ENCODE peak calls at places on chromosomes 7 and 10, in five cellular contexts. Q, G, W, S and O are unnamed samples.
A peak's percentile ranks its signal among the peaks of the same experiment; 100 is the strongest.

GRCh38 chr7:1531263-1531978 is 919 bp downstream of the MAFK start:
- DNase-seq in Q (no peak), G (peak; percentile 59), W (peak; percentile 61), S (no peak), O (no peak)

GRCh38 chr10:24866615-24867583 is 85.5 kb downstream of the PRTFDC1 start:
- DNase-seq in Q (no peak), G (peak; percentile 23), W (peak; percentile 58), S (peak; percentile 77), O (no peak)

GRCh38 chr7:80428161-80429054 is 83.5 kb downstream of the GNAT3 start:
- DNase-seq in Q (peak; percentile 54), G (peak; percentile 33), W (peak; percentile 79), S (peak; percentile 3), O (no peak)

GRCh38 chr7:44881610-44882009 is 3.7 kb downstream of the PURB start:
- DNase-seq in Q (no peak), G (no peak), W (no peak), S (no peak), O (no peak)

GRCh38 chr7:97732567-97733275 is 835 bp downstream of the TAC1 start:
- DNase-seq in Q (no peak), G (no peak), W (no peak), S (no peak), O (no peak)

GRCh38 chr10:30467939-30468338 is 34.0 kb downstream of the MAP3K8 start:
- DNase-seq in Q (no peak), G (no peak), W (no peak), S (no peak), O (no peak)

GRCh38 chr10:122331615-122332446 is 42.7 kb upstream of the PLEKHA1 start:
- DNase-seq in Q (no peak), G (no peak), W (peak; percentile 68), S (no peak), O (no peak)

GRCh38 chr10:117673611-117674010 is 131.1 kb downstream of the EMX2 start:
- DNase-seq in Q (no peak), G (no peak), W (no peak), S (no peak), O (no peak)

GRCh38 chr10:24814568-24815313 is 91.1 kb upstream of the ARHGAP21 start:
- DNase-seq in Q (peak; percentile 54), G (no peak), W (peak; percentile 63), S (peak; percentile 15), O (no peak)

GRCh38 chr7:140557809-140558518 is 78.7 kb upstream of the MKRN1 start:
- DNase-seq in Q (no peak), G (no peak), W (no peak), S (no peak), O (no peak)

GRCh38 chr10:132893090-132893489 is 49.3 kb downstream of the CFAP46 start:
- DNase-seq in Q (no peak), G (peak; percentile 2), W (no peak), S (no peak), O (no peak)

GRCh38 chr10:132544744-132545658 is 7.4 kb downstream of the INPP5A start:
- DNase-seq in Q (no peak), G (peak; percentile 6), W (no peak), S (peak; percentile 40), O (no peak)

GRCh38 chr10:127162841-127163240 is 33.5 kb downstream of the INSYN2A start:
- DNase-seq in Q (no peak), G (no peak), W (no peak), S (no peak), O (no peak)

GRCh38 chr10:91813251-91813650 is 15.0 kb downstream of the TNKS2 start:
- DNase-seq in Q (no peak), G (no peak), W (no peak), S (no peak), O (no peak)

GRCh38 chr10:74871595-74872382 is 45.4 kb downstream of the KAT6B start:
- DNase-seq in Q (no peak), G (no peak), W (no peak), S (no peak), O (no peak)

GRCh38 chr7:129969881-129970446 is 17.2 kb upstream of the UBE2H start:
- DNase-seq in Q (peak; percentile 41), G (no peak), W (peak; percentile 88), S (peak; percentile 53), O (peak; percentile 10)

GRCh38 chr10:60414111-60414510 is 24.4 kb upstream of the ANK3 start:
- DNase-seq in Q (no peak), G (no peak), W (no peak), S (no peak), O (no peak)

GRCh38 chr7:31061185-31061584 is 9.1 kb downstream of the ADCYAP1R1 start:
- DNase-seq in Q (no peak), G (no peak), W (peak; percentile 9), S (peak; percentile 11), O (no peak)

GRCh38 chr10:8050561-8051108 is 3.9 kb upstream of the GATA3 start:
- DNase-seq in Q (no peak), G (peak; percentile 56), W (peak; percentile 78), S (no peak), O (no peak)

GRCh38 chr7:139737221-139738100 is 40.3 kb downstream of the HIPK2 start:
- DNase-seq in Q (no peak), G (no peak), W (no peak), S (no peak), O (no peak)

GRCh38 chr7:134444198-134444960 is 14.5 kb downstream of the AKR1B1 start:
- DNase-seq in Q (no peak), G (no peak), W (no peak), S (no peak), O (no peak)

GRCh38 chr7:116025098-116025809 is 5.3 kb downstream of the TFEC start:
- DNase-seq in Q (no peak), G (no peak), W (no peak), S (no peak), O (no peak)

GRCh38 chr10:72353963-72354355 is 760 bp downstream of the DNAJB12 start:
- DNase-seq in Q (no peak), G (peak; percentile 28), W (no peak), S (peak; percentile 57), O (no peak)

GRCh38 chr7:93228302-93228701 is 2.0 kb upstream of the HEPACAM2 start:
- DNase-seq in Q (peak; percentile 50), G (no peak), W (peak; percentile 65), S (peak; percentile 75), O (no peak)

GRCh38 chr10:36048236-36048635 is 406.1 kb upstream of the FZD8 start:
- DNase-seq in Q (no peak), G (no peak), W (no peak), S (no peak), O (no peak)

GRCh38 chr10:131514454-131514853 is 202.9 kb upstream of the TCERG1L start:
- DNase-seq in Q (no peak), G (no peak), W (no peak), S (peak; percentile 9), O (no peak)

DNA sequence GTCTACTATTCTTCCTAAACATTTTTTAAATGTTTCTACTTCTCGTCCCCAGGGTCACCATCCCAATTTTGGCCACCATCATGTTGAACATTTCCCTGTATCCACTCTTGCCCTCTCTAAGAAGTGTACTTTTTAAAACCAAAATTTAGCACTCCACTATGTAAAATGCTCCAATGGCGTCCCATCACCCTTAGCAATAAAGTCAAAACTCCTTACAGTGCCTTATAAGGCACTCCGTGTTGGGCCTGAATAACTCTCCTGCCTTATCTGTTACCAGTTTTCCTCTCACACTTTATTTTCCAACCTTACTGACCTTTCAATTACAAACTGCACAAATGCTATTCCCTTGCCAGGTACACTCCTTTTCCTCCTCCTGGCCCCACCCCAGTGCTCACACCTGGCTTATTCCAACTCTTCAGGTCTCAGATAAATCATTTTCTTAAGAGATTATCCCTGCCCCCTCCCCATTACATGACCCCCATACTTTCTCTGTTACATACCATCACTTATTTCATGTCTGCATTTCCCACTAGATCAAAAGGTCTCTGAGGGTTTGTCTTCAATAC is 1.3 kb downstream of the TMEM168 start:
- DNase-seq in Q (no peak), G (no peak), W (no peak), S (peak; percentile 33), O (no peak)
- H3K27ac ChIP-seq in Q (peak overlapping the region; percentile 81), G (no peak overlapping the region), W (peak overlapping the region; percentile 96), S (peak overlapping the region; percentile 94), O (peak overlapping the region; percentile 96)

GRCh38 chr10:79067241-79068202 is 1.2 kb upstream of the ZMIZ1 start:
- DNase-seq in Q (peak; percentile 73), G (peak; percentile 87), W (peak; percentile 85), S (peak; percentile 96), O (peak; percentile 33)

GRCh38 chr10:79065853-79066252 is 2.9 kb upstream of the ZMIZ1 start:
- DNase-seq in Q (no peak), G (no peak), W (no peak), S (no peak), O (no peak)

GRCh38 chr10:79065091-79065551 is 3.6 kb upstream of the ZMIZ1 start:
- DNase-seq in Q (no peak), G (peak; percentile 3), W (no peak), S (no peak), O (no peak)

GRCh38 chr10:79068203-79068561 is 584 bp upstream of the ZMIZ1 start:
- DNase-seq in Q (no peak), G (no peak), W (no peak), S (peak; percentile 58), O (no peak)

GRCh38 chr10:79066460-79067240 is 2.1 kb upstream of the ZMIZ1 start:
- DNase-seq in Q (no peak), G (no peak), W (peak; percentile 76), S (peak; percentile 77), O (no peak)
- TF ChIP-seq CTCF in Q (peak; percentile 44), G (peak; percentile 6), W (peak; percentile 44), S (peak; percentile 88), O (no peak)

GRCh38 chr10:86953747-86954680 is 3.4 kb downstream of the MMRN2 start:
- DNase-seq in Q (no peak), G (peak; percentile 25), W (no peak), S (peak; percentile 93), O (no peak)

GRCh38 chr10:86954681-86955500 is 2.5 kb downstream of the MMRN2 start:
- DNase-seq in Q (no peak), G (no peak), W (no peak), S (no peak), O (no peak)

GRCh38 chr10:86956195-86956840 is 1.1 kb downstream of the MMRN2 start:
- DNase-seq in Q (no peak), G (no peak), W (no peak), S (no peak), O (no peak)

GRCh38 chr10:86956841-86957448 is 470 bp downstream of the MMRN2 start:
- DNase-seq in Q (no peak), G (no peak), W (no peak), S (no peak), O (no peak)

DNA sequence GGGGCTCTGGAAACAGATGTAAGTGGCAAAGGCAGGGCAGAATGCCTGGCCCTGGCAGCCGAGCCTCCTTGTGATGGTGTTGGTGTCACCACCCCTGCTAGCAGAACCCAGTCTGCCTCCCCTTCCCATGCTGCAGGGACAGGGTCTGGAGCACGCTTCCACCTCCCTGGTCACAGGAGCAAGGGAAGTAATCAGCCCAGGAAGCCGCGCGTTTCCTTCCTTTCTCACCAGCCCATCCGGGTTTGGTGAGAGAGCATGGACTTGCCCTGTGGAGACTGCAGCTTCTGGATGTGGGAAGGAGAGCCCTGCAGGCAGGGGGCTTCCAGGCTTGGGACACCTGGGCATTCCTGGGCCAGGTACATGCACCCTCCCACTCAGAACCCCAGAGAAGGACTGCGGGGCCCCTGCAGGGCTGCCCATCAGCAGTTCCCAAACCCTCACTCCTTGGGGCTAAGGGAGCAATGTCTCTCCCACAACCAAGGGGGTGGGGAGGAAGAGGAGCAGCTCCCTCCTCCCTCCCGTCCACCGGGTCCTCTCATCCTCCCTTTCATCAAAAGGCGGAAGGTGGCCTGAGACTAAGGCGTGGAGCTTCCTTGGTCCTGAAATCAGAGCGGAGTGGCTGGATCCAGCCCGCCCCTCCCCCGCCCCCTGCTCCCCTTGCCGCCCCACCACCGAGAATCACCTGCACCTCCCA is 1.8 kb downstream of the MMRN2 start:
- DNase-seq in Q (no peak), G (peak; percentile 5), W (no peak), S (no peak), O (no peak)
- TF ChIP-seq POLR2A in Q (no peak), G (no peak), W (no peak), S (no peak), O (no peak)

GRCh38 chr10:31739759-31740158 is 188.9 kb downstream of the ARHGAP12 start:
- DNase-seq in Q (no peak), G (no peak), W (no peak), S (no peak), O (no peak)
- H3K27ac ChIP-seq in Q (no peak overlapping the region), G (no peak overlapping the region), W (no peak overlapping the region), S (no peak overlapping the region), O (no peak overlapping the region)